ENCODE peak calls at places on chromosomes 16 and 17, in four cellular contexts. One of them, this sample, is unnamed.

GRCh38 chr16:87918866-87919680 is 17.3 kb downstream of the CA5A start:
- DNase-seq in GM12864: no peak
- DNase-seq in AG04450: no peak
- DNase-seq in HFF-Myc: no peak
- DNase-seq in this sample: no peak

GRCh38 chr16:89193576-89194293 is 6.6 kb downstream of the SLC22A31 start:
- DNase-seq in GM12864: no peak
- DNase-seq in AG04450: no peak
- DNase-seq in HFF-Myc: no peak
- DNase-seq in this sample: no peak

GRCh38 chr17:47066095-47066494 is 87.0 kb upstream of the RPRML start:
- DNase-seq in GM12864: no peak
- DNase-seq in AG04450: no peak
- DNase-seq in HFF-Myc: no peak
- DNase-seq in this sample: no peak

GRCh38 chr17:74006366-74006765 is 197.1 kb upstream of the RPL38 start:
- DNase-seq in GM12864: no peak
- DNase-seq in AG04450: no peak
- DNase-seq in HFF-Myc: no peak
- DNase-seq in this sample: no peak

GRCh38 chr17:60392042-60392844 is at the start of gene USP32:
- DNase-seq in GM12864: peak; percentile 92
- DNase-seq in AG04450: peak; percentile 96
- DNase-seq in HFF-Myc: peak; percentile 87
- DNase-seq in this sample: peak; percentile 94

GRCh38 chr16:11742041-11742535 is 569 bp downstream of the TXNDC11 start:
- DNase-seq in GM12864: no peak
- DNase-seq in AG04450: no peak
- DNase-seq in HFF-Myc: no peak
- DNase-seq in this sample: no peak

GRCh38 chr16:64711026-64711425 is 410.8 kb downstream of the CDH11 start:
- DNase-seq in GM12864: no peak
- DNase-seq in AG04450: no peak
- DNase-seq in HFF-Myc: no peak
- DNase-seq in this sample: peak; percentile 87

GRCh38 chr17:78107457-78107856 is 21.1 kb downstream of the TMC6 start:
- DNase-seq in GM12864: no peak
- DNase-seq in AG04450: no peak
- DNase-seq in HFF-Myc: no peak
- DNase-seq in this sample: no peak

GRCh38 chr16:1475552-1476114 is 805 bp upstream of the CLCN7 start:
- DNase-seq in GM12864: no peak
- DNase-seq in AG04450: no peak
- DNase-seq in HFF-Myc: no peak
- DNase-seq in this sample: no peak

GRCh38 chr16:19363741-19364140 is 53.9 kb upstream of the TMC5 start:
- DNase-seq in GM12864: no peak
- DNase-seq in AG04450: no peak
- DNase-seq in HFF-Myc: no peak
- DNase-seq in this sample: no peak

GRCh38 chr17:7219812-7220592 is at the start of the genes ACADVL and DLG4:
- DNase-seq in GM12864: no peak
- DNase-seq in AG04450: peak; percentile 74
- DNase-seq in HFF-Myc: peak; percentile 54
- DNase-seq in this sample: peak; percentile 75

GRCh38 chr17:70795620-70796019 is 626.3 kb downstream of the KCNJ2 start:
- DNase-seq in GM12864: no peak
- DNase-seq in AG04450: no peak
- DNase-seq in HFF-Myc: no peak
- DNase-seq in this sample: no peak

GRCh38 chr16:53908731-53909130 is 204.8 kb downstream of the FTO start:
- DNase-seq in GM12864: no peak
- DNase-seq in AG04450: peak; percentile 30
- DNase-seq in HFF-Myc: no peak
- DNase-seq in this sample: no peak

GRCh38 chr16:82776466-82777146 is 149.8 kb downstream of the CDH13 start:
- DNase-seq in GM12864: no peak
- DNase-seq in AG04450: no peak
- DNase-seq in HFF-Myc: no peak
- DNase-seq in this sample: no peak

GRCh38 chr17:32688221-32688620 is 188.7 kb downstream of the MYO1D start:
- DNase-seq in GM12864: no peak
- DNase-seq in AG04450: no peak
- DNase-seq in HFF-Myc: no peak
- DNase-seq in this sample: no peak

GRCh38 chr16:72203401-72203800 is 31.4 kb upstream of the PMFBP1 start:
- DNase-seq in GM12864: peak; percentile 30
- DNase-seq in AG04450: no peak
- DNase-seq in HFF-Myc: peak; percentile 15
- DNase-seq in this sample: no peak

GRCh38 chr17:48555616-48556533 is 11.0 kb upstream of the HOXB2 start:
- DNase-seq in GM12864: no peak
- DNase-seq in AG04450: no peak
- DNase-seq in HFF-Myc: no peak
- DNase-seq in this sample: no peak

GRCh38 chr17:27381007-27381501 is 75.2 kb upstream of the KSR1 start:
- DNase-seq in GM12864: peak; percentile 60
- DNase-seq in AG04450: no peak
- DNase-seq in HFF-Myc: no peak
- DNase-seq in this sample: no peak

DNA sequence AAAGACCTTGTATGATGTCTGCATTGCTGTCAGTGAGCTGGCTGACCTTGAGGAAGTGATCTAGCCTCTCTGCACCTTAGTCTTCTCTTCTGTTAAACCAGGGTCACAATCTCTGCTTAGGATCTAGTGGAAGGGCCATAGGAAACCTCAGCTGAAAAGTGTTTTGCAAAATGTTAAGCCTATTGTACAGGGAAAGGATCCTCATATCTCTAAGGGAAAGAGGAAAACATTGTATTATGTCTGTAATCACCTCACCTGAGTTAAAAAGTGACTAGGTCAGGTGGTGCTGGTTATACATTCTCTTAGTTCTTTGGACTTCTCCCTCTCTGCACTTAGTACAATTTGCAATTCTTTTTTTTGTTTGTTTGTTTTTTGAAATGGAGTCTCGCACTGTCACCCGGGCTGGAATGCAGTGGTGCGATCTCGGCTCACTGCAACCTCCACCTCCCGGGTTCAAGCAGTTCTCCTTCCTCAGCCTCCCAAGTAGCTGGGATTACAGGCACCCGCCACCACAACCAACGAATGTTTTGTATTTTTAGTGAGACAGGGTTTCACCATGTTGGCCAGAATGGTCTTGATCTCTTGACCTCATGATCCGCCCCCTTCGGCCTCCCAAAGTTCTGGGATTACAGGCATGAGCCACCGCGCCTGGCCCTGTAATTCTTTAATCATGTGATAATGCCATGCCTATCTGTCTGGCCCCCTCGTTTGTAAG is 2.0 kb upstream of the SEPHS2 start:
- DNase-seq in GM12864: no peak
- DNase-seq in AG04450: no peak
- DNase-seq in HFF-Myc: no peak
- DNase-seq in this sample: no peak
- TF ChIP-seq CTCF in GM12864: no peak
- TF ChIP-seq CTCF in AG04450: no peak
- TF ChIP-seq CTCF in HFF-Myc: no peak
- TF ChIP-seq CTCF in this sample: no peak

GRCh38 chr17:19002191-19002590 is 2.4 kb downstream of the FAM83G start:
- DNase-seq in GM12864: no peak
- DNase-seq in AG04450: no peak
- DNase-seq in HFF-Myc: no peak
- DNase-seq in this sample: no peak
- H3K4me3 ChIP-seq in GM12864: no peak overlapping the region
- H3K4me3 ChIP-seq in AG04450: peak overlapping the region; percentile 73
- H3K4me3 ChIP-seq in HFF-Myc: peak overlapping the region; percentile 74
- H3K4me3 ChIP-seq in this sample: no peak overlapping the region

DNA sequence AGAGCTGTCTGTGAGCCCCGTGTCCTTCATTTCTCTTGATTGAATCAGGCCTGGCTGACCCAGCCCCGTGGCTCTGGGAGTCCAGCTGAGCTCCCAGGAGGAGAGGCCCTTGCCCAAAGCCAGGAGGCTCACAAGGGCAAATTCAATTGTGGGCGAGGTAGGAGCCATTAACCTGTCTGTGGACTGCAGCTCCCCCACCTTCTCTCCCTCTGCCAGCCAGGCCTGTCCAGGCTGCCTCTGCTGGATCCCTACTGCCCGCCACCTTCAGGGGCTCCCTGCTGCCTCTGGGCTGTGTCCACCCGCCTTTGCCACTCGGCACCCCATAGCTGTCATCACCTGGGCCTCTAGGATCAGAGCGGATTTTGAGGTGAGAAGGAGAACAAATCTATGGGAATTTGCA is 61.9 kb downstream of the RTN4RL1 start:
- DNase-seq in GM12864: no peak
- DNase-seq in AG04450: no peak
- DNase-seq in HFF-Myc: no peak
- DNase-seq in this sample: no peak
- TF ChIP-seq CTCF in GM12864: no peak
- TF ChIP-seq CTCF in AG04450: no peak
- TF ChIP-seq CTCF in HFF-Myc: no peak
- TF ChIP-seq CTCF in this sample: no peak

DNA sequence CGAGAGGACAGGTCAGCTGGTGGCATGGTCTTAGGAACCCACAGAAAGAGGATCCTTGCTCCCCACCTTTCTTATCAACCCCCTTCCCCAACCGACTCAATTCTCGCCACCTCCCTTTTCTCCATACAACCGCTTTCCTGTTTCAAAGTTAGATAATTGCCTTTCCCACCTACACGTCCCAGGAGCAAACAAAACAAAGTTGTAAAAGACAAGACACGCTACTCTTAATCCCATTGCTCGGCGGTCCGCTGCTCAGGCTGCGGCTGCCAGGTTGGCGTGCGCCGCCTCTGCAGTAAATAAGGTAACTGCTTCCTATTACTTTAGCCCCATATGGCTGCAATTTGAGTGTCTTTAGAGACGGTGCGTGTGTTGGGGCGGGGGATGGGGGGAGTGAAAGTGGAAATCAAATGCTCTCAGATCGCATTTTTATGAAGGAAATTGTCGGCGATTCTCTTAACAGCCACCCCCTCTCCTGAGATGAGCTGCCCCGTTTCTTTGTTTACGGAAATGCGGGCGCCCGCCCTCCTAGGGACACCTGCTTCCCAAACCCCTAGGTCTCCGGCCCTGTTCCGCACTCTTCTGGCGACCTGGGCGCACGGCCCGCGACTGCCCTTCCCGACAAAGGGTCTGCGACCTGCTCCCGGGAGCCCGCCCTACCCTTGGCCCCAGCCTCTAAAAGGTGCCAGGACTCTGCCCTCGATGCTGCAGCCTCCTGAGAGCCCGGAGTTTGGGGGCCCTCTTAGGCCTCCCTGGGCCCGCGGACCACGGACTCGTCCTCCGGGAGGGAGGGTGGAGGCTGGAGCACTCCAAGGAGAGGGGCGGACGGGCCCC is 3.7 kb upstream of the CBX8 start:
- DNase-seq in GM12864: no peak
- DNase-seq in AG04450: no peak
- DNase-seq in HFF-Myc: peak; percentile 54
- DNase-seq in this sample: peak; percentile 55
- H3K4me3 ChIP-seq in GM12864: peak overlapping the region; percentile 18
- H3K4me3 ChIP-seq in AG04450: no peak overlapping the region
- H3K4me3 ChIP-seq in HFF-Myc: peak overlapping the region; percentile 12
- H3K4me3 ChIP-seq in this sample: peak overlapping the region; percentile 20

GRCh38 chr16:2969545-2970521 is 685 bp downstream of the PAQR4 start:
- DNase-seq in GM12864: no peak
- DNase-seq in AG04450: peak; percentile 7
- DNase-seq in HFF-Myc: no peak
- DNase-seq in this sample: no peak
- TF ChIP-seq CTCF in GM12864: peak; percentile 66
- TF ChIP-seq CTCF in AG04450: peak; percentile 48
- TF ChIP-seq CTCF in HFF-Myc: peak; percentile 59
- TF ChIP-seq CTCF in this sample: peak; percentile 44

GRCh38 chr17:42467889-42468288 is 9.2 kb downstream of the ATP6V0A1 start:
- DNase-seq in GM12864: no peak
- DNase-seq in AG04450: no peak
- DNase-seq in HFF-Myc: no peak
- DNase-seq in this sample: no peak

GRCh38 chr17:42460371-42460770 is 1.7 kb downstream of the ATP6V0A1 start:
- DNase-seq in GM12864: no peak
- DNase-seq in AG04450: no peak
- DNase-seq in HFF-Myc: no peak
- DNase-seq in this sample: no peak

GRCh38 chr17:42459983-42460300 is 1.3 kb downstream of the ATP6V0A1 start:
- DNase-seq in GM12864: no peak
- DNase-seq in AG04450: no peak
- DNase-seq in HFF-Myc: no peak
- DNase-seq in this sample: no peak

GRCh38 chr17:42459256-42459982 is 741 bp downstream of the ATP6V0A1 start:
- DNase-seq in GM12864: no peak
- DNase-seq in AG04450: no peak
- DNase-seq in HFF-Myc: no peak
- DNase-seq in this sample: no peak

GRCh38 chr17:42463976-42464400 is 5.3 kb downstream of the ATP6V0A1 start:
- DNase-seq in GM12864: no peak
- DNase-seq in AG04450: no peak
- DNase-seq in HFF-Myc: no peak
- DNase-seq in this sample: no peak
- H3K4me3 ChIP-seq in GM12864: no peak overlapping the region
- H3K4me3 ChIP-seq in AG04450: no peak overlapping the region
- H3K4me3 ChIP-seq in HFF-Myc: no peak overlapping the region
- H3K4me3 ChIP-seq in this sample: no peak overlapping the region

DNA sequence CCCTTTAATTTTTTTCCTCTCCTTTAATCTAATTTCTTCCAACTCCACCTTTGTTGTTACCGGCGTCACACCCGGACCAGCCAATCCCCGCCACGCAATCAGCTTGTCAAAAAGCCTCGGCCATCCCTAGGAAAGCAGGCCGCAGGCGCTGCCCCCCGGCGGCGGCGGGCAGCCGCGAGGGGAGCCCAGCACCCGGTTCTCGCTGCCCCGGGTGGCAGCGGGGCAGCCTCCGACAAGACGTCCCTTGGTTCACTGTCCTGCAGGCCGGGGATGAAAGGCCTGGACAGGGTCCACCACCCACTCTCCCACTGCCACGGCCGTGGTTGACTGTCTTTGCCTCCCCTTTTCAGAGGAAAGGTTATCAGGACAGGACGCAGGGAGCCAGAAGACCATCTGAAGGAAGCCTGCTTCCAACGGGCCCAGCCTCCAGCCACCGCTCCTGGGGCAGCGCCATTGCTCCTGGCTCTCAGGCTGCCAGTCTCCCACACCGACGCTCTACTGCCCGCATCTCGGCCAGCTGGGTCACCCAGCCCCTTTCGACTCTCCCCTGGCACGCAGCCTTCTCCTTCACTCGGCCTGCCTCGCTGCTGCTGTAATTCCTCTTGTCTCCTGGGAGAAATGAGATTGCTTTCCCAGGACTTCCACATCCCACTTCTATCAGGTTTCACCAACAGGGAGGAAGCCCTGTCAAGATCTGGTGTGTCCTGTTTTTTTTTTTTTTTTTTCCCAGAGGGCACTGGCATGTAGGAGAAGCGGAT is 2.8 kb upstream of the UBTF start:
- DNase-seq in GM12864: no peak
- DNase-seq in AG04450: no peak
- DNase-seq in HFF-Myc: no peak
- DNase-seq in this sample: peak; percentile 31
- TF ChIP-seq CTCF in GM12864: no peak
- TF ChIP-seq CTCF in AG04450: peak; percentile 30
- TF ChIP-seq CTCF in HFF-Myc: peak; percentile 26
- TF ChIP-seq CTCF in this sample: peak; percentile 22

This sample was measured in astrocyte of the cerebellum.